ENCODE peak calls at places on chromosomes 7 and 10, in seven cellular contexts. W is GM23338, I is neural progenitor cell, K is PC-3, C is OCI-LY7, L is hepatocyte, N is MM.1S. O is an unnamed sample.

GRCh38 chr10:44857363-44858016 is 53.6 kb upstream of the TMEM72 start:
- DNase-seq in W (peak), I (peak), K (peak), C (peak), L (peak), N (peak), O (peak)

GRCh38 chr7:35805876-35806275 is 5.0 kb downstream of the SEPTIN7 start:
- DNase-seq in W (no peak), I (no peak), K (no peak), C (no peak), L (no peak), N (no peak), O (peak)

GRCh38 chr10:132172091-132173066 is 14.4 kb upstream of the DPYSL4 start:
- DNase-seq in W (no peak), I (no peak), K (no peak), C (no peak), L (no peak), N (no peak), O (peak)

GRCh38 chr7:43647314-43647691 is 64.4 kb downstream of the STK17A start:
- DNase-seq in W (peak), I (peak), K (no peak), C (no peak), L (no peak), N (no peak), O (peak)

GRCh38 chr10:124709862-124710261 is 34.3 kb downstream of the FAM53B start:
- DNase-seq in W (no peak), I (no peak), K (no peak), C (no peak), L (no peak), N (no peak), O (no peak)

GRCh38 chr7:107286751-107287621 is 118.2 kb downstream of the HBP1 start:
- DNase-seq in W (no peak), I (no peak), K (no peak), C (no peak), L (no peak), N (no peak), O (no peak)

GRCh38 chr10:15200626-15201025 is 32.1 kb upstream of the NMT2 start:
- DNase-seq in W (peak), I (no peak), K (peak), C (no peak), L (peak), N (no peak), O (peak)

GRCh38 chr7:102073931-102074880 is 212.5 kb upstream of the SH2B2 start:
- DNase-seq in W (no peak), I (no peak), K (no peak), C (no peak), L (no peak), N (no peak), O (no peak)

GRCh38 chr10:77301305-77301730 is 336.3 kb downstream of the KCNMA1 start:
- DNase-seq in W (no peak), I (no peak), K (peak), C (no peak), L (no peak), N (no peak), O (peak)

GRCh38 chr10:33749042-33749441 is 414.6 kb upstream of the NRP1 start:
- DNase-seq in W (no peak), I (no peak), K (peak), C (no peak), L (peak), N (no peak), O (no peak)

GRCh38 chr7:45689797-45690761 is 115.9 kb downstream of the ADCY1 start:
- DNase-seq in W (no peak), I (no peak), K (no peak), C (no peak), L (no peak), N (no peak), O (no peak)
- TF ChIP-seq EZH2phosphoT487 in W (no peak), I (no peak), K (no peak), C (no peak), L (no peak), N (no peak), O (no peak)

DNA sequence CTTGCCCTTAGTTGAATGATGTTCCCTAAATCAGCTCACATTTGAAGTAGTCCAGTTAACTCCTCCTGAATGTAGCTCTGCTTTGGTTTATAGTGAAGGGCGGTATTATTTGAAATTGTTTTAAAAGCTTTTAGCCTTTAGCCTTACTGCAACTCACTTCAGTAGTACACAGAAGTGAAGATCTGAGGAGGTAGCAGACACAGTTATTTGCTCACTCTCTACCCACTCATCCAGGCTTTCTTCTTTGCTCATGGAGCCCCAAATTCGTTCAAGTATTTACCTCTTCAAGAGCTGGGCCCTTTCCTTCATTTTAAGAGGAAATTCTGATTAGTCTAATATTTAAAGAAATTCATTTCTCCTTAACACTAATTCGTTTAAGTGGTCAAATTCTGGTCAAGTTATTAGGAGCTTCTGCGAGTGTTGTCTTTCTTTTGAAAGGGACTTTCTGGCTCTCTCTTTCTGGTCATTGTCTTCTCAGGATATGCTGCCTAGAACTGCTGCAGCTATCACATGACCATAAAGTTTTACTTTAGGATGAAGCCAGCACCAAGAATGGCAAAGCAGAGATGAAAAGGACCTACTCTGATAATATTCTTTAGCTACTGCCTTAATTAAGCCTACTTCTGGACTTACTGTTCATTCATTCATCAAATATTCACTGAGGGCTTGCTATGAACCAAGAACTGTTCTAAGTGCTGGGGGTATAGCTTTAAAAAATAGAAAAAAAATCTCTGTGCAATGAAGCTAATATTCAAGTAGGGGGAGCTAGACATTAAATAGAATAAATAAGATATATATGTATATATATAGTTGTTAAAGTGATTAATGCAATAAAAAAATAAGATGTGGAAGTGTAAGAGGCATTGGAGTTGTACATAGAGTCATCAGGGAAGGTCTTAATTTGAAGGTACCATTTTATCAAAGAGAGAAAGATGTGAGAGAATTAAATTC is 180.9 kb upstream of the AGR3 start:
- DNase-seq in W (no peak), I (no peak), K (peak), C (no peak), L (no peak), N (peak), O (peak)
- H2AFZ ChIP-seq in W (no peak), I (peak), K (no peak), C (no peak), L (no peak), N (peak), O (peak)

DNA sequence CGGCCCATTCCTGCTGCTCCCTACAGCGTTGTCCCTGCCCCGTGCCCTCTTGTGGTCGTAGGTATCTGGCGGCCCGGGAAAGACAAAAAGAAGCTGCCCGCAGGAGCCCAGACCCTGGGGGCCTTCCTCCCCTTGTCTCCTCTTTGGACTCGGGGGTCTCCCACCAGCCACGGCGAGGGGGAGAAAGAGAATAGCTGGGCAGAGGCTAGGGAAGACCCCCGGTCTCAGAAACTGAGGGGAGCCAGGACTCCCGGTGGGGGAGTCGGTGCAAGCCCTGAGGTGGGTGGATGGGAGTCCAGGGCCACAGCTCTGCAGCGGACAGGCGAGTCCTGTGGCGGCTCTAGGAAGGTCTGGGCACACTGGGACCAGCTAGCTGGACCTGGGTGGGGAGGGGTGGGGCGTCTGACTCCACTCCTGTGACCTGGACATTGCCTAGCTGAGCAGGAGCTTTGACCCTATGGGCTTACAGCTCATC is 1.3 kb upstream of the SH2D4B start:
- DNase-seq in W (no peak), I (no peak), K (no peak), C (no peak), L (no peak), N (no peak), O (no peak)
- TF ChIP-seq EZH2phosphoT487 in W (no peak), I (no peak), K (no peak), C (no peak), L (no peak), N (no peak), O (no peak)

DNA sequence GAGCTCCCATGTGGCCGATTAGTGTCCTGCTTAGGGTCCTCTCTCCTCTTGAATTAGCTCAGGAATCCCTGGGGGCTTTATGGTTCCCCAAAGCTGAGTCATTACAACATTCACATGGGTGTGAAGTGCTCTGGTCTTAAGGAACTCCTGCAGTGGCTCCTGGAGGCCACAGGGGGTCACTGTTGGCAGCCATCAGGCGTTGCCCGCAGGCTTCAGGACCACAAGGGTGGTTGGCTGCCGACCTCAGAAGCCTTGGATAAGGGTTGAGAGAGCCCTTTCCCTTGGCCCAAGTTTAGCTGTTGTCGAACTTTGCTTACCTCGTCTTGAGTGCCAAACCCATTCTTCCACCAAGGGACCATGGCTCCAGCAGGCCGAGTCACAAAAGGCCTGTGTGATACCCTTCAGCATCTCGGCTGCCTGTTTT is 61.7 kb downstream of the SH2D4B start:
- DNase-seq in W (peak), I (peak), K (peak), C (peak), L (peak), N (peak), O (peak)
- H2AFZ ChIP-seq in W (peak), I (peak), K (no peak), C (no peak), L (no peak), N (no peak), O (no peak)

GRCh38 chr10:103661951-103662405 is 168.5 kb downstream of the NEURL1 start:
- DNase-seq in W (no peak), I (no peak), K (no peak), C (no peak), L (no peak), N (no peak), O (peak)

GRCh38 chr10:103661198-103661950 is 167.9 kb downstream of the NEURL1 start:
- DNase-seq in W (peak), I (peak), K (no peak), C (no peak), L (peak), N (no peak), O (peak)

GRCh38 chr10:103660364-103661197 is 167.1 kb downstream of the NEURL1 start:
- DNase-seq in W (no peak), I (no peak), K (no peak), C (no peak), L (no peak), N (no peak), O (peak)

GRCh38 chr10:103658049-103658577 is 164.6 kb downstream of the NEURL1 start:
- DNase-seq in W (no peak), I (no peak), K (no peak), C (no peak), L (no peak), N (no peak), O (no peak)

GRCh38 chr10:103659674-103660363 is 166.3 kb downstream of the NEURL1 start:
- DNase-seq in W (peak), I (peak), K (no peak), C (no peak), L (peak), N (peak), O (peak)
- TF ChIP-seq EZH2phosphoT487 in W (no peak), I (no peak), K (no peak), C (no peak), L (no peak), N (no peak), O (no peak)

GRCh38 chr7:13856012-13856411 is 133.5 kb downstream of the ETV1 start:
- DNase-seq in W (no peak), I (no peak), K (no peak), C (no peak), L (no peak), N (no peak), O (no peak)

GRCh38 chr7:13860734-13861133 is 128.7 kb downstream of the ETV1 start:
- DNase-seq in W (no peak), I (no peak), K (peak), C (no peak), L (no peak), N (no peak), O (peak)
- H2AFZ ChIP-seq in W (peak), I (peak), K (peak), C (no peak), L (no peak), N (no peak), O (peak)

GRCh38 chr10:100009283-100009792 is 409 bp downstream of the DNMBP start:
- DNase-seq in W (no peak), I (no peak), K (no peak), C (no peak), L (peak), N (peak), O (peak)
- TF ChIP-seq EZH2phosphoT487 in W (no peak), I (no peak), K (no peak), C (no peak), L (no peak), N (no peak), O (no peak)

O was measured in GM23248.